ENCODE peak calls at places on chromosomes 12 and 14, in seven cellular contexts. C is left kidney; L is CD8-positive, alpha-beta memory T cell; P is amniotic epithelial cell; B is GM06990; U is WTC11; D is effector CD4-positive, alpha-beta T cell. T is an unnamed sample.

GRCh38 chr14:60002819-60003492 is 83.0 kb downstream of the LRRC9 start:
- DNase-seq in C (peak), L (no peak), P (no peak), B (no peak), U (no peak), D (no peak), T (no peak)

GRCh38 chr14:85037411-85037810 is 492.5 kb upstream of the FLRT2 start:
- DNase-seq in C (no peak), L (no peak), P (no peak), B (no peak), U (no peak), D (no peak), T (no peak)

GRCh38 chr14:105067140-105067968 is 2.1 kb upstream of the GPR132 start:
- DNase-seq in C (no peak), L (peak), P (peak), B (peak), U (no peak), D (peak), T (no peak)

GRCh38 chr14:20458031-20458789 is 3.0 kb downstream of the PIP4P1 start:
- DNase-seq in C (no peak), L (no peak), P (no peak), B (no peak), U (no peak), D (no peak), T (peak)

GRCh38 chr12:79378496-79378895 is 312.3 kb downstream of the PAWR start:
- DNase-seq in C (no peak), L (no peak), P (peak), B (no peak), U (no peak), D (no peak), T (no peak)

GRCh38 chr12:21985155-21985554 is 43.9 kb upstream of the ABCC9 start:
- DNase-seq in C (no peak), L (no peak), P (peak), B (no peak), U (no peak), D (no peak), T (no peak)

GRCh38 chr12:131943389-131943788 is 6.4 kb upstream of the EP400 start:
- DNase-seq in C (no peak), L (peak), P (no peak), B (no peak), U (no peak), D (no peak), T (no peak)

GRCh38 chr12:65019696-65020095 is 101.4 kb downstream of the WIF1 start:
- DNase-seq in C (no peak), L (no peak), P (no peak), B (no peak), U (no peak), D (no peak), T (no peak)

GRCh38 chr14:100708349-100709217 is 18.1 kb upstream of the DLK1 start:
- DNase-seq in C (peak), L (no peak), P (peak), B (no peak), U (peak), D (no peak), T (peak)

GRCh38 chr14:103067231-103067954 is 10.0 kb upstream of the CDC42BPB start:
- DNase-seq in C (peak), L (no peak), P (peak), B (no peak), U (no peak), D (no peak), T (no peak)

GRCh38 chr14:70073924-70074566 is 114.7 kb downstream of the SLC8A3 start:
- DNase-seq in C (peak), L (no peak), P (peak), B (no peak), U (peak), D (peak), T (peak)

GRCh38 chr14:33063521-33063920 is 124.8 kb downstream of the NPAS3 start:
- DNase-seq in C (no peak), L (no peak), P (no peak), B (no peak), U (no peak), D (no peak), T (no peak)

GRCh38 chr14:72948481-72949138 is 22.3 kb downstream of the DCAF4 start:
- DNase-seq in C (peak), L (peak), P (peak), B (no peak), U (peak), D (peak), T (peak)

GRCh38 chr14:94089479-94089878 is 8.4 kb downstream of the IFI27L1 start:
- DNase-seq in C (no peak), L (no peak), P (no peak), B (no peak), U (no peak), D (no peak), T (no peak)

GRCh38 chr12:12480074-12480473 is 82.6 kb downstream of the DUSP16 start:
- DNase-seq in C (no peak), L (no peak), P (no peak), B (no peak), U (no peak), D (no peak), T (no peak)

GRCh38 chr12:3882896-3883564 is 9.8 kb upstream of the PARP11 start:
- DNase-seq in C (peak), L (no peak), P (peak), B (no peak), U (no peak), D (no peak), T (peak)

GRCh38 chr12:130427381-130427887 is 89.7 kb downstream of the PIWIL1 start:
- DNase-seq in C (no peak), L (no peak), P (no peak), B (no peak), U (no peak), D (no peak), T (no peak)

GRCh38 chr14:49106721-49107689 is 479.2 kb downstream of the RPS29 start:
- DNase-seq in C (peak), L (no peak), P (peak), B (no peak), U (no peak), D (no peak), T (peak)

GRCh38 chr12:97425802-97426484 is 36.7 kb upstream of the RMST start:
- DNase-seq in C (no peak), L (no peak), P (no peak), B (no peak), U (no peak), D (no peak), T (peak)

GRCh38 chr12:30691122-30691879 is 4.4 kb downstream of the IPO8 start:
- DNase-seq in C (peak), L (no peak), P (peak), B (no peak), U (no peak), D (no peak), T (no peak)

GRCh38 chr12:53928054-53928879 is 10.4 kb upstream of the HOXC13 start:
- DNase-seq in C (peak), L (no peak), P (no peak), B (no peak), U (peak), D (no peak), T (no peak)

GRCh38 chr14:65813760-65814387 is 401.3 kb downstream of the FUT8 start:
- DNase-seq in C (peak), L (no peak), P (no peak), B (no peak), U (peak), D (no peak), T (peak)

GRCh38 chr12:43310596-43310995 is 241.4 kb downstream of the ADAMTS20 start:
- DNase-seq in C (no peak), L (no peak), P (no peak), B (no peak), U (no peak), D (no peak), T (no peak)

GRCh38 chr14:53538316-53538851 is 385.3 kb upstream of the DDHD1 start:
- DNase-seq in C (no peak), L (no peak), P (no peak), B (no peak), U (no peak), D (no peak), T (no peak)